ENCODE peak calls at places on chromosome 13, in seven cellular contexts. One of them, this sample, is unnamed.

GRCh38 chr13:77696006-77696862 is 1.3 kb upstream of the SLAIN1 start:
- DNase-seq in GM23338: peak; percentile 64
- DNase-seq in right atrium auricular region: no peak
- DNase-seq in fibroblast of pulmonary artery: no peak
- DNase-seq in HCT116: no peak
- DNase-seq in fibroblast of mammary gland: no peak
- DNase-seq in A549: no peak
- DNase-seq in this sample: no peak

GRCh38 chr13:51935326-51936171 is 73.8 kb downstream of the CCDC70 start:
- DNase-seq in fibroblast of pulmonary artery: peak; percentile 14
- DNase-seq in fibroblast of mammary gland: peak; percentile 4
- DNase-seq in GM23338: peak; percentile 72
- DNase-seq in HCT116: peak; percentile 19
- DNase-seq in right atrium auricular region: no peak
- DNase-seq in A549: peak; percentile 35
- DNase-seq in this sample: no peak

GRCh38 chr13:45623516-45624090 is 8.1 kb upstream of the ERICH6B start:
- DNase-seq in fibroblast of mammary gland: peak; percentile 39
- DNase-seq in HCT116: peak; percentile 33
- DNase-seq in GM23338: peak; percentile 48
- DNase-seq in right atrium auricular region: no peak
- DNase-seq in A549: peak; percentile 25
- DNase-seq in fibroblast of pulmonary artery: peak; percentile 39
- DNase-seq in this sample: no peak

GRCh38 chr13:111389621-111390521 is 69.4 kb downstream of the TEX29 start:
- DNase-seq in A549: no peak
- DNase-seq in right atrium auricular region: no peak
- DNase-seq in HCT116: no peak
- DNase-seq in fibroblast of mammary gland: no peak
- DNase-seq in fibroblast of pulmonary artery: no peak
- DNase-seq in GM23338: no peak
- DNase-seq in this sample: peak; percentile 15

GRCh38 chr13:110105136-110105535 is 201.8 kb downstream of the COL4A1 start:
- DNase-seq in A549: no peak
- DNase-seq in fibroblast of pulmonary artery: no peak
- DNase-seq in right atrium auricular region: no peak
- DNase-seq in HCT116: no peak
- DNase-seq in fibroblast of mammary gland: no peak
- DNase-seq in GM23338: no peak
- DNase-seq in this sample: no peak

GRCh38 chr13:73335226-73335625 is 276.4 kb downstream of the KLF5 start:
- DNase-seq in GM23338: no peak
- DNase-seq in HCT116: peak; percentile 59
- DNase-seq in A549: peak; percentile 45
- DNase-seq in fibroblast of mammary gland: peak; percentile 87
- DNase-seq in fibroblast of pulmonary artery: peak; percentile 58
- DNase-seq in right atrium auricular region: no peak
- DNase-seq in this sample: no peak

GRCh38 chr13:106623799-106624198 is 55.9 kb upstream of the ARGLU1 start:
- DNase-seq in GM23338: no peak
- DNase-seq in right atrium auricular region: no peak
- DNase-seq in fibroblast of pulmonary artery: no peak
- DNase-seq in HCT116: no peak
- DNase-seq in fibroblast of mammary gland: no peak
- DNase-seq in A549: no peak
- DNase-seq in this sample: no peak

GRCh38 chr13:25847635-25848616 is 203.9 kb downstream of the SHISA2 start:
- DNase-seq in fibroblast of mammary gland: no peak
- DNase-seq in A549: no peak
- DNase-seq in GM23338: peak; percentile 26
- DNase-seq in right atrium auricular region: no peak
- DNase-seq in fibroblast of pulmonary artery: no peak
- DNase-seq in HCT116: no peak
- DNase-seq in this sample: no peak

GRCh38 chr13:19586904-19587634 is 25.7 kb upstream of the TPTE2 start:
- DNase-seq in GM23338: peak; percentile 50
- DNase-seq in fibroblast of pulmonary artery: no peak
- DNase-seq in HCT116: no peak
- DNase-seq in right atrium auricular region: no peak
- DNase-seq in fibroblast of mammary gland: peak; percentile 47
- DNase-seq in A549: no peak
- DNase-seq in this sample: no peak
- TF ChIP-seq CTCF in GM23338: no peak
- TF ChIP-seq CTCF in fibroblast of pulmonary artery: no peak
- TF ChIP-seq CTCF in HCT116: no peak
- TF ChIP-seq CTCF in right atrium auricular region: no peak
- TF ChIP-seq CTCF in fibroblast of mammary gland: no peak
- TF ChIP-seq CTCF in A549: no peak
- TF ChIP-seq CTCF in this sample: no peak

GRCh38 chr13:55570371-55570770 is 1570.3 kb upstream of the PRR20A start:
- DNase-seq in GM23338: no peak
- DNase-seq in right atrium auricular region: no peak
- DNase-seq in fibroblast of pulmonary artery: no peak
- DNase-seq in fibroblast of mammary gland: no peak
- DNase-seq in A549: no peak
- DNase-seq in HCT116: no peak
- DNase-seq in this sample: no peak
- H3K4me3 ChIP-seq in GM23338: no peak overlapping the region
- H3K4me3 ChIP-seq in right atrium auricular region: no peak overlapping the region
- H3K4me3 ChIP-seq in fibroblast of pulmonary artery: no peak overlapping the region
- H3K4me3 ChIP-seq in fibroblast of mammary gland: no peak overlapping the region
- H3K4me3 ChIP-seq in A549: no peak overlapping the region
- H3K4me3 ChIP-seq in HCT116: no peak overlapping the region
- H3K4me3 ChIP-seq in this sample: no peak overlapping the region

GRCh38 chr13:61029064-61029463 is 386.6 kb downstream of the PCDH20 start:
- DNase-seq in fibroblast of pulmonary artery: no peak
- DNase-seq in GM23338: peak; percentile 55
- DNase-seq in right atrium auricular region: no peak
- DNase-seq in A549: no peak
- DNase-seq in fibroblast of mammary gland: no peak
- DNase-seq in HCT116: no peak
- DNase-seq in this sample: no peak
- TF ChIP-seq CTCF in fibroblast of pulmonary artery: no peak
- TF ChIP-seq CTCF in GM23338: peak; percentile 42
- TF ChIP-seq CTCF in right atrium auricular region: no peak
- TF ChIP-seq CTCF in A549: no peak
- TF ChIP-seq CTCF in fibroblast of mammary gland: no peak
- TF ChIP-seq CTCF in HCT116: no peak
- TF ChIP-seq CTCF in this sample: no peak

DNA sequence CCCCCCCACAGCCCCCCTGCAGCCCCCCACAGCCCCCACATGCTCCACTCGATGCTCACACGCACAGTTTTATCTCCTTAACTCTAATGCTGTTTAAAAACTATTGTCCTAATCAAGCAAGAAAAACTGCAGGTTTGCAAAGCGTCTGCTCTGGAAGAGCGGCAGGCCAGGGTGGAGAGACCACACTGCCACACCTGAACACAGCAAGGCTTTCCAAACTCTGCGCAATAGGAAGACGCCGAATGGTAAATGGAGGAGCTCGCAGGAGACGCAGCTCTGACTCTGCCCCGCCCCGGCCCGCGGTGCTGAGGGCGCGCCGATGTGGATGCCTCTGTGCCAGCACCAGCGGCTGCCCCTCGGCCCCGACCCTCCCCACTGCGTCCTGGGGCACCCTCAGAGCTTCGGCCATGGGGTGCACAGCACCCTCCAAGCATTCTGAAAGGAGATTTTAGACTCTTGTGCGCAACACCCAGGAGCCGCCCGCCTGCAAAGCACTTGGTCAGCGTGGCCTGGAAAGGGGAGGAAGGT is 32.4 kb downstream of the RASA3 start:
- DNase-seq in right atrium auricular region: peak; percentile 55
- DNase-seq in GM23338: peak; percentile 53
- DNase-seq in A549: peak; percentile 26
- DNase-seq in fibroblast of mammary gland: peak; percentile 65
- DNase-seq in fibroblast of pulmonary artery: peak; percentile 37
- DNase-seq in HCT116: peak; percentile 42
- DNase-seq in this sample: peak; percentile 67
- H3K4me3 ChIP-seq in right atrium auricular region: no peak overlapping the region
- H3K4me3 ChIP-seq in GM23338: no peak overlapping the region
- H3K4me3 ChIP-seq in A549: no peak overlapping the region
- H3K4me3 ChIP-seq in fibroblast of mammary gland: no peak overlapping the region
- H3K4me3 ChIP-seq in fibroblast of pulmonary artery: no peak overlapping the region
- H3K4me3 ChIP-seq in HCT116: no peak overlapping the region
- H3K4me3 ChIP-seq in this sample: no peak overlapping the region

GRCh38 chr13:27283906-27284523 is 13.4 kb downstream of the RASL11A start:
- DNase-seq in right atrium auricular region: no peak
- DNase-seq in HCT116: peak; percentile 15
- DNase-seq in A549: peak; percentile 7
- DNase-seq in fibroblast of pulmonary artery: peak; percentile 49
- DNase-seq in GM23338: no peak
- DNase-seq in fibroblast of mammary gland: peak; percentile 44
- DNase-seq in this sample: no peak

GRCh38 chr13:27279506-27279905 is 8.9 kb downstream of the RASL11A start:
- DNase-seq in GM23338: no peak
- DNase-seq in HCT116: no peak
- DNase-seq in A549: no peak
- DNase-seq in fibroblast of mammary gland: no peak
- DNase-seq in fibroblast of pulmonary artery: no peak
- DNase-seq in right atrium auricular region: no peak
- DNase-seq in this sample: no peak

GRCh38 chr13:27280841-27281240 is 10.2 kb downstream of the RASL11A start:
- DNase-seq in A549: no peak
- DNase-seq in fibroblast of pulmonary artery: no peak
- DNase-seq in fibroblast of mammary gland: no peak
- DNase-seq in right atrium auricular region: no peak
- DNase-seq in GM23338: no peak
- DNase-seq in HCT116: no peak
- DNase-seq in this sample: no peak

GRCh38 chr13:27280009-27280646 is 9.5 kb downstream of the RASL11A start:
- DNase-seq in A549: no peak
- DNase-seq in GM23338: no peak
- DNase-seq in fibroblast of mammary gland: no peak
- DNase-seq in right atrium auricular region: no peak
- DNase-seq in fibroblast of pulmonary artery: no peak
- DNase-seq in HCT116: no peak
- DNase-seq in this sample: no peak

GRCh38 chr13:27281420-27281819 is 10.8 kb downstream of the RASL11A start:
- DNase-seq in HCT116: no peak
- DNase-seq in right atrium auricular region: no peak
- DNase-seq in GM23338: no peak
- DNase-seq in fibroblast of mammary gland: no peak
- DNase-seq in fibroblast of pulmonary artery: peak; percentile 20
- DNase-seq in A549: no peak
- DNase-seq in this sample: no peak
- TF ChIP-seq CTCF in HCT116: no peak
- TF ChIP-seq CTCF in right atrium auricular region: no peak
- TF ChIP-seq CTCF in GM23338: no peak
- TF ChIP-seq CTCF in fibroblast of mammary gland: no peak
- TF ChIP-seq CTCF in fibroblast of pulmonary artery: no peak
- TF ChIP-seq CTCF in A549: no peak
- TF ChIP-seq CTCF in this sample: no peak

GRCh38 chr13:99989376-99990044 is 7.9 kb downstream of the ZIC2 start:
- DNase-seq in fibroblast of mammary gland: no peak
- DNase-seq in fibroblast of pulmonary artery: no peak
- DNase-seq in GM23338: peak; percentile 61
- DNase-seq in A549: no peak
- DNase-seq in HCT116: no peak
- DNase-seq in right atrium auricular region: no peak
- DNase-seq in this sample: no peak

GRCh38 chr13:99988469-99989375 is 7.1 kb downstream of the ZIC2 start:
- DNase-seq in fibroblast of mammary gland: no peak
- DNase-seq in fibroblast of pulmonary artery: no peak
- DNase-seq in HCT116: no peak
- DNase-seq in A549: no peak
- DNase-seq in GM23338: peak; percentile 79
- DNase-seq in right atrium auricular region: no peak
- DNase-seq in this sample: no peak

GRCh38 chr13:99991013-99991805 is 9.6 kb downstream of the ZIC2 start:
- DNase-seq in fibroblast of mammary gland: no peak
- DNase-seq in A549: no peak
- DNase-seq in HCT116: no peak
- DNase-seq in GM23338: peak; percentile 68
- DNase-seq in fibroblast of pulmonary artery: no peak
- DNase-seq in right atrium auricular region: peak; percentile 38
- DNase-seq in this sample: no peak

GRCh38 chr13:99991806-99992242 is 10.2 kb downstream of the ZIC2 start:
- DNase-seq in fibroblast of pulmonary artery: no peak
- DNase-seq in fibroblast of mammary gland: no peak
- DNase-seq in A549: no peak
- DNase-seq in GM23338: peak; percentile 69
- DNase-seq in right atrium auricular region: peak; percentile 46
- DNase-seq in HCT116: no peak
- DNase-seq in this sample: no peak

GRCh38 chr13:99990045-99990977 is 8.7 kb downstream of the ZIC2 start:
- DNase-seq in GM23338: peak; percentile 63
- DNase-seq in A549: no peak
- DNase-seq in HCT116: no peak
- DNase-seq in fibroblast of pulmonary artery: no peak
- DNase-seq in right atrium auricular region: peak; percentile 11
- DNase-seq in fibroblast of mammary gland: no peak
- DNase-seq in this sample: no peak
- H3K4me3 ChIP-seq in GM23338: peak overlapping the region; percentile 54
- H3K4me3 ChIP-seq in A549: no peak overlapping the region
- H3K4me3 ChIP-seq in HCT116: no peak overlapping the region
- H3K4me3 ChIP-seq in fibroblast of pulmonary artery: no peak overlapping the region
- H3K4me3 ChIP-seq in right atrium auricular region: no peak overlapping the region
- H3K4me3 ChIP-seq in fibroblast of mammary gland: no peak overlapping the region
- H3K4me3 ChIP-seq in this sample: no peak overlapping the region

DNA sequence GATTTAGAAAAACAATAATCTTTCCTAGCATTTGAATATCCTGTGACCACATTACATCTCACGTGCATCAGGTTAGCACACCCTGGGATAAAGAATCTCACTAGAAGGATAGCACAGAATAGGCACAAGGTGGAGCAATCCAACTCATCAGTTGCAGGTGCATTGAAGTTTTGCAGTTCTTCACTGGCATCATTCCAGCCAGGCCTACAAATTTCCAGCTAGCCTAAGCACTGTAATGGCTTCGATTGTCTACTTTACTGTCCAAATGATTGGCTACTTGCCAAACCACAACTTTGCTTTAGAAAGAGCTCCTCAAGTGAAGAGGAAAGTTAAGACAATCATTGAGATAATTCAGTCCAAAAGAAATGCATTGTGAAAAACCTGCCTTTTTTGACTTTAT is 89.5 kb downstream of the SPRY2 start:
- DNase-seq in HCT116: no peak
- DNase-seq in fibroblast of mammary gland: peak; percentile 76
- DNase-seq in A549: no peak
- DNase-seq in right atrium auricular region: no peak
- DNase-seq in fibroblast of pulmonary artery: peak; percentile 82
- DNase-seq in GM23338: peak; percentile 11
- DNase-seq in this sample: no peak
- TF ChIP-seq CTCF in HCT116: no peak
- TF ChIP-seq CTCF in fibroblast of mammary gland: no peak
- TF ChIP-seq CTCF in A549: no peak
- TF ChIP-seq CTCF in right atrium auricular region: no peak
- TF ChIP-seq CTCF in fibroblast of pulmonary artery: no peak
- TF ChIP-seq CTCF in GM23338: no peak
- TF ChIP-seq CTCF in this sample: no peak